ENCODE peak calls at places on chromosomes 12 and 14, in four cellular contexts. H is AML-193; J is activated CD8-positive, alpha-beta memory T cell treated with anti-CD3 and anti-CD28 coated beads for 4 hours; P is T-helper 9 cell. U is an unnamed sample.

GRCh38 chr14:93951798-93952540 is 24.4 kb downstream of the ASB2 start:
- DNase-seq in J (no peak), H (no peak), P (no peak), U (no peak)

GRCh38 chr12:109449845-109450532 is 27.1 kb downstream of the KCTD10 start:
- DNase-seq in J (no peak), P (no peak), H (no peak), U (no peak)

GRCh38 chr12:128783129-128783574 is 40.6 kb downstream of the SLC15A4 start:
- DNase-seq in P (no peak), H (no peak), J (no peak), U (no peak)

GRCh38 chr12:67069451-67070306 is 199.5 kb upstream of the CAND1 start:
- DNase-seq in J (no peak), P (peak; percentile 12), H (no peak), U (peak; percentile 49)

GRCh38 chr12:110530511-110530910 is 28.4 kb downstream of the RAD9B start:
- DNase-seq in J (no peak), P (no peak), H (no peak), U (no peak)

GRCh38 chr12:99039367-99040120 is 394.5 kb downstream of the APAF1 start:
- DNase-seq in P (no peak), H (no peak), J (no peak), U (no peak)

GRCh38 chr12:752673-753400 is 458 bp downstream of the WNK1 start:
- DNase-seq in H (peak; percentile 10), J (no peak), P (peak; percentile 32), U (peak; percentile 67)

GRCh38 chr12:104669057-104669770 is 212.5 kb downstream of the CHST11 start:
- DNase-seq in J (no peak), H (no peak), P (no peak), U (no peak)

GRCh38 chr12:67155863-67156262 is 113.3 kb upstream of the CAND1 start:
- DNase-seq in H (no peak), P (no peak), J (no peak), U (no peak)

GRCh38 chr14:88868558-88869159 is 44.2 kb downstream of the TTC8 start:
- DNase-seq in H (peak; percentile 41), J (no peak), P (no peak), U (no peak)

GRCh38 chr12:109131522-109132050 is 15.2 kb downstream of the ACACB start:
- DNase-seq in J (no peak), P (no peak), H (no peak), U (no peak)

GRCh38 chr12:24603371-24603770 is 345.5 kb downstream of the BCAT1 start:
- DNase-seq in P (no peak), H (no peak), J (no peak), U (no peak)

GRCh38 chr12:65881348-65881961 is 57.2 kb downstream of the HMGA2 start:
- DNase-seq in H (no peak), J (no peak), P (no peak), U (no peak)